ENCODE peak calls at places on chromosomes 5 and 9, in nine cellular contexts. One of them, this sample, is unnamed.

GRCh38 chr5:125485003-125485641 is 738.7 kb upstream of the ZNF608 start:
- DNase-seq in choroid plexus epithelial cell: peak
- DNase-seq in dorsolateral prefrontal cortex: no peak
- DNase-seq in B cell: no peak
- DNase-seq in MM.1S: no peak
- DNase-seq in A673: peak
- DNase-seq in WTC11: no peak
- DNase-seq in fibroblast of lung: peak
- DNase-seq in mucosa of descending colon: no peak
- DNase-seq in this sample: no peak

GRCh38 chr5:111385970-111386831 is 126.1 kb downstream of the STARD4 start:
- DNase-seq in choroid plexus epithelial cell: no peak
- DNase-seq in dorsolateral prefrontal cortex: no peak
- DNase-seq in B cell: no peak
- DNase-seq in MM.1S: no peak
- DNase-seq in A673: peak
- DNase-seq in WTC11: no peak
- DNase-seq in fibroblast of lung: no peak
- DNase-seq in mucosa of descending colon: no peak
- DNase-seq in this sample: no peak

GRCh38 chr5:59296317-59297264 is 596.9 kb downstream of the PDE4D start:
- DNase-seq in choroid plexus epithelial cell: peak
- DNase-seq in dorsolateral prefrontal cortex: no peak
- DNase-seq in B cell: no peak
- DNase-seq in MM.1S: peak
- DNase-seq in A673: no peak
- DNase-seq in WTC11: no peak
- DNase-seq in fibroblast of lung: peak
- DNase-seq in mucosa of descending colon: no peak
- DNase-seq in this sample: no peak

GRCh38 chr5:165495829-165496380 is 1990.5 kb downstream of the MAT2B start:
- DNase-seq in choroid plexus epithelial cell: peak
- DNase-seq in dorsolateral prefrontal cortex: no peak
- DNase-seq in B cell: no peak
- DNase-seq in MM.1S: no peak
- DNase-seq in A673: no peak
- DNase-seq in WTC11: no peak
- DNase-seq in fibroblast of lung: peak
- DNase-seq in mucosa of descending colon: no peak
- DNase-seq in this sample: no peak

GRCh38 chr5:62333250-62333800 is 27.3 kb downstream of the KIF2A start:
- DNase-seq in choroid plexus epithelial cell: no peak
- DNase-seq in dorsolateral prefrontal cortex: no peak
- DNase-seq in B cell: no peak
- DNase-seq in MM.1S: no peak
- DNase-seq in A673: no peak
- DNase-seq in WTC11: no peak
- DNase-seq in fibroblast of lung: no peak
- DNase-seq in mucosa of descending colon: no peak
- DNase-seq in this sample: no peak

GRCh38 chr9:78023003-78023741 is 8.4 kb downstream of the GNAQ start:
- DNase-seq in choroid plexus epithelial cell: peak
- DNase-seq in dorsolateral prefrontal cortex: no peak
- DNase-seq in B cell: no peak
- DNase-seq in MM.1S: no peak
- DNase-seq in A673: peak
- DNase-seq in WTC11: no peak
- DNase-seq in fibroblast of lung: peak
- DNase-seq in mucosa of descending colon: no peak
- DNase-seq in this sample: no peak

GRCh38 chr9:93031629-93032431 is 26.7 kb upstream of the SUSD3 start:
- DNase-seq in choroid plexus epithelial cell: no peak
- DNase-seq in dorsolateral prefrontal cortex: no peak
- DNase-seq in B cell: no peak
- DNase-seq in MM.1S: no peak
- DNase-seq in A673: no peak
- DNase-seq in WTC11: no peak
- DNase-seq in fibroblast of lung: no peak
- DNase-seq in mucosa of descending colon: no peak
- DNase-seq in this sample: no peak

GRCh38 chr5:38847549-38848341 is 1.9 kb downstream of the OSMR start:
- DNase-seq in choroid plexus epithelial cell: peak
- DNase-seq in dorsolateral prefrontal cortex: no peak
- DNase-seq in B cell: no peak
- DNase-seq in MM.1S: no peak
- DNase-seq in A673: no peak
- DNase-seq in WTC11: no peak
- DNase-seq in fibroblast of lung: no peak
- DNase-seq in mucosa of descending colon: no peak
- DNase-seq in this sample: no peak

GRCh38 chr9:100322954-100323536 is 29.7 kb downstream of the TEX10 start:
- DNase-seq in choroid plexus epithelial cell: peak
- DNase-seq in dorsolateral prefrontal cortex: no peak
- DNase-seq in B cell: no peak
- DNase-seq in MM.1S: peak
- DNase-seq in A673: peak
- DNase-seq in WTC11: peak
- DNase-seq in fibroblast of lung: peak
- DNase-seq in mucosa of descending colon: no peak
- DNase-seq in this sample: peak

GRCh38 chr9:100324594-100325200 is 28.0 kb downstream of the TEX10 start:
- DNase-seq in choroid plexus epithelial cell: peak
- DNase-seq in dorsolateral prefrontal cortex: no peak
- DNase-seq in B cell: peak
- DNase-seq in MM.1S: peak
- DNase-seq in A673: peak
- DNase-seq in WTC11: no peak
- DNase-seq in fibroblast of lung: peak
- DNase-seq in mucosa of descending colon: no peak
- DNase-seq in this sample: no peak
- TF ChIP-seq CTCF in choroid plexus epithelial cell: peak
- TF ChIP-seq CTCF in dorsolateral prefrontal cortex: peak
- TF ChIP-seq CTCF in B cell: peak
- TF ChIP-seq CTCF in MM.1S: peak
- TF ChIP-seq CTCF in A673: peak
- TF ChIP-seq CTCF in WTC11: peak
- TF ChIP-seq CTCF in fibroblast of lung: peak
- TF ChIP-seq CTCF in mucosa of descending colon: no peak
- TF ChIP-seq CTCF in this sample: peak

GRCh38 chr9:19934301-19934868 is 145.5 kb upstream of the SLC24A2 start:
- DNase-seq in choroid plexus epithelial cell: peak
- DNase-seq in dorsolateral prefrontal cortex: no peak
- DNase-seq in B cell: no peak
- DNase-seq in MM.1S: no peak
- DNase-seq in A673: no peak
- DNase-seq in WTC11: peak
- DNase-seq in fibroblast of lung: peak
- DNase-seq in mucosa of descending colon: peak
- DNase-seq in this sample: no peak
- TF ChIP-seq CTCF in choroid plexus epithelial cell: peak
- TF ChIP-seq CTCF in dorsolateral prefrontal cortex: no peak
- TF ChIP-seq CTCF in B cell: no peak
- TF ChIP-seq CTCF in MM.1S: no peak
- TF ChIP-seq CTCF in A673: no peak
- TF ChIP-seq CTCF in WTC11: no peak
- TF ChIP-seq CTCF in fibroblast of lung: no peak
- TF ChIP-seq CTCF in mucosa of descending colon: no peak
- TF ChIP-seq CTCF in this sample: no peak

GRCh38 chr5:142922223-142922952 is 152.2 kb downstream of the ARHGAP26 start:
- DNase-seq in choroid plexus epithelial cell: peak
- DNase-seq in dorsolateral prefrontal cortex: no peak
- DNase-seq in B cell: no peak
- DNase-seq in MM.1S: peak
- DNase-seq in A673: peak
- DNase-seq in WTC11: no peak
- DNase-seq in fibroblast of lung: peak
- DNase-seq in mucosa of descending colon: no peak
- DNase-seq in this sample: peak

GRCh38 chr5:142925795-142926194 is 155.6 kb downstream of the ARHGAP26 start:
- DNase-seq in choroid plexus epithelial cell: peak
- DNase-seq in dorsolateral prefrontal cortex: no peak
- DNase-seq in B cell: no peak
- DNase-seq in MM.1S: no peak
- DNase-seq in A673: peak
- DNase-seq in WTC11: no peak
- DNase-seq in fibroblast of lung: peak
- DNase-seq in mucosa of descending colon: no peak
- DNase-seq in this sample: no peak

GRCh38 chr5:142920888-142921612 is 150.9 kb downstream of the ARHGAP26 start:
- DNase-seq in choroid plexus epithelial cell: no peak
- DNase-seq in dorsolateral prefrontal cortex: no peak
- DNase-seq in B cell: no peak
- DNase-seq in MM.1S: no peak
- DNase-seq in A673: no peak
- DNase-seq in WTC11: no peak
- DNase-seq in fibroblast of lung: no peak
- DNase-seq in mucosa of descending colon: no peak
- DNase-seq in this sample: no peak

GRCh38 chr5:142926549-142926948 is 156.4 kb downstream of the ARHGAP26 start:
- DNase-seq in choroid plexus epithelial cell: no peak
- DNase-seq in dorsolateral prefrontal cortex: no peak
- DNase-seq in B cell: no peak
- DNase-seq in MM.1S: peak
- DNase-seq in A673: no peak
- DNase-seq in WTC11: no peak
- DNase-seq in fibroblast of lung: no peak
- DNase-seq in mucosa of descending colon: no peak
- DNase-seq in this sample: no peak

DNA sequence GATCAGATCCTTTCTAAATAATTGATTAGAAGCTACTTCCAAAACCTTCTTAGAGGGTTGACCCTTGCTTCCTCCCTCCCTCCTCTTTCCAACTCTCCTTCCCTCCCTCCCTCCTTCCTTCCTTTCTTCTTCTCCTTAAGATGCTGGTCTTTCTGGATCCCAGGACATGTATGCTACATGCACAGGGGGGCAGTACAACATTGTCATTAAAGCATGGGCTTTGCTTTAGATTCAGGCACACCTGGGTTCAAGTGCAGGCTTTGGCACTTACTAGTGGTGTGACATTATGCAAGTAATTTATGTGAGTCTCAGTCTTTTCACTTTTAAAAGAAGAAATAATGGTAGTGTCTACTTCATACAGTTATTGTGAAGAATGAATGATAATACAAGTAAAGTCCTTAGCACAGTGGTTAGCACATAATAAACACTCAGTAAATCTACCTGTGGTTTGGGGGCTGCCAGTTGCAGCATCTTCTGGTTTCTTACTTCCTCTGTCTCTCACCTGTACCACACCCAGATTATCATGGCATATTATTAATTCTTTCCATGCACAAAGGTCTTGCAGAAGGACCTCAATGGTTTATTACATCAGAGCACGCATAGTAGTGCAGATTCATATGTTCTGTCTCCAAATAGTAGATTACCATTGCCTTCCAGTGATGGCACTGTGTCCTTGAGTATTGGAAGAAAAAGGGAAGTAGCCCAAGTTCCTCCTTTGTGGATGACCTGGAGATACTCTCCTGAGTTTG is 154.1 kb downstream of the ARHGAP26 start:
- DNase-seq in choroid plexus epithelial cell: peak
- DNase-seq in dorsolateral prefrontal cortex: no peak
- DNase-seq in B cell: no peak
- DNase-seq in MM.1S: no peak
- DNase-seq in A673: peak
- DNase-seq in WTC11: no peak
- DNase-seq in fibroblast of lung: peak
- DNase-seq in mucosa of descending colon: no peak
- DNase-seq in this sample: no peak
- TF ChIP-seq CTCF in choroid plexus epithelial cell: peak
- TF ChIP-seq CTCF in dorsolateral prefrontal cortex: no peak
- TF ChIP-seq CTCF in B cell: no peak
- TF ChIP-seq CTCF in MM.1S: peak
- TF ChIP-seq CTCF in A673: peak
- TF ChIP-seq CTCF in WTC11: no peak
- TF ChIP-seq CTCF in fibroblast of lung: peak
- TF ChIP-seq CTCF in mucosa of descending colon: no peak
- TF ChIP-seq CTCF in this sample: peak

GRCh38 chr9:34591911-34592866 is 2.7 kb upstream of the CNTFR start:
- DNase-seq in choroid plexus epithelial cell: no peak
- DNase-seq in dorsolateral prefrontal cortex: no peak
- DNase-seq in B cell: peak
- DNase-seq in MM.1S: no peak
- DNase-seq in A673: no peak
- DNase-seq in WTC11: no peak
- DNase-seq in fibroblast of lung: no peak
- DNase-seq in mucosa of descending colon: no peak
- DNase-seq in this sample: no peak

GRCh38 chr9:34592895-34593601 is 3.5 kb upstream of the CNTFR start:
- DNase-seq in choroid plexus epithelial cell: no peak
- DNase-seq in dorsolateral prefrontal cortex: peak
- DNase-seq in B cell: peak
- DNase-seq in MM.1S: no peak
- DNase-seq in A673: no peak
- DNase-seq in WTC11: peak
- DNase-seq in fibroblast of lung: no peak
- DNase-seq in mucosa of descending colon: no peak
- DNase-seq in this sample: no peak

GRCh38 chr9:34590376-34591090 is 1.0 kb upstream of the CNTFR start:
- DNase-seq in choroid plexus epithelial cell: no peak
- DNase-seq in dorsolateral prefrontal cortex: no peak
- DNase-seq in B cell: peak
- DNase-seq in MM.1S: no peak
- DNase-seq in A673: peak
- DNase-seq in WTC11: no peak
- DNase-seq in fibroblast of lung: no peak
- DNase-seq in mucosa of descending colon: no peak
- DNase-seq in this sample: no peak

GRCh38 chr9:34589656-34590375 is at the start of gene CNTFR:
- DNase-seq in choroid plexus epithelial cell: no peak
- DNase-seq in dorsolateral prefrontal cortex: peak
- DNase-seq in B cell: peak
- DNase-seq in MM.1S: no peak
- DNase-seq in A673: peak
- DNase-seq in WTC11: peak
- DNase-seq in fibroblast of lung: no peak
- DNase-seq in mucosa of descending colon: no peak
- DNase-seq in this sample: no peak

DNA sequence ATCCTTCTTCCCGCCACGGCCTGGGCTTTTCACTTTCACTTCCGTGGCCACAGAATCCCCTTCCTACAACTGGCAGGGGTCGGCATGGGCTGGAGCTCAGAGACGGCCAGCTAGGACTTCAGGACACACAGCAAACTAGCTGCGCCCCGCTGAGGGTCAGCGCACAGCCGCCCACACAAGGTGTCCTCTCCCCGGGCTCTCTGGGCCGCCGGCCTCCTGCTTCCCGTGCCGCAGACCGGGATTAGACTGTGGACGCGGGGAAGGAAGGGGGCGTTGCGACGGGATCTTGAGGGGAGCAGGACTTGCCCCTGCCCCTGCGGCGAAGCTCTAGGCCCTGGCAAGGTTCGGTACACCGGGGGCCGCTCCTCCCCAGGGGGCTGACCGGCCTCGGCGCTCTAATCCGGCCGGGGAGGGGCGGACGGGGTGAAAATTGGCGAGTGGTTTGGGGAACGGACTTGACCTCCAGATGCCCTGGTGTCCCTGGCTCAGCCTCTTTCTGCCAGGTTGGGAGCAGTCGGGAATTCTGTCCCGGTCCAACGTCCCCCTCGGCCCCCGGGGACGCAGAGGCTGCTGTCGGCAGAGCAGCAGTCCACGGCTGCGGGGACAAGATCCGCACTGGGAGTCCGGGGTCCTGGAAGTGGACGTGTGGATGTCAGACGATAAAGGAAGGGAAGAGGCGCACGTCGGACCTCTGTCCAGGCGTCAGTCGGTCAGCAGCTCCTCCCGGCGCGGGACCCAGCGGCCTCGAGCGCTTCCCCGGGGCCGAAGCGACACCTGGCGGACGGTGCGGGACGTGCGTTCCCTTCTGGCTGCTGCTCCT is 1.8 kb upstream of the CNTFR start:
- DNase-seq in choroid plexus epithelial cell: peak
- DNase-seq in dorsolateral prefrontal cortex: peak
- DNase-seq in B cell: peak
- DNase-seq in MM.1S: peak
- DNase-seq in A673: peak
- DNase-seq in WTC11: peak
- DNase-seq in fibroblast of lung: peak
- DNase-seq in mucosa of descending colon: peak
- DNase-seq in this sample: peak
- TF ChIP-seq CTCF in choroid plexus epithelial cell: peak
- TF ChIP-seq CTCF in dorsolateral prefrontal cortex: peak
- TF ChIP-seq CTCF in B cell: peak
- TF ChIP-seq CTCF in MM.1S: peak
- TF ChIP-seq CTCF in A673: peak
- TF ChIP-seq CTCF in WTC11: peak
- TF ChIP-seq CTCF in fibroblast of lung: peak
- TF ChIP-seq CTCF in mucosa of descending colon: peak
- TF ChIP-seq CTCF in this sample: peak